ENCODE peak calls at places on chromosomes 5 and 9, in five cellular contexts. C is hepatocyte, A is uterus, F is HCT116, T is endodermal cell. E is an unnamed sample.
A peak's percentile ranks its signal among the peaks of the same experiment; 100 is the strongest.

GRCh38 chr5:135052511-135053145 is 18.6 kb upstream of the PITX1 start:
- DNase-seq in C (no peak), F (no peak), A (no peak), T (no peak), E (no peak)

GRCh38 chr9:98584059-98584458 is 124.7 kb downstream of the GABBR2 start:
- DNase-seq in T (peak; percentile 28), A (no peak), F (no peak), C (no peak), E (no peak)

GRCh38 chr9:126326228-126327015 is at the start of gene MVB12B:
- DNase-seq in F (no peak), C (peak; percentile 73), A (peak; percentile 34), T (peak; percentile 73), E (peak; percentile 82)

GRCh38 chr9:36479086-36479485 is 79.0 kb upstream of the RNF38 start:
- DNase-seq in C (no peak), T (no peak), A (no peak), F (no peak), E (no peak)

GRCh38 chr5:68554566-68555279 is 339.2 kb downstream of the PIK3R1 start:
- DNase-seq in A (peak; percentile 79), C (peak; percentile 41), F (peak; percentile 16), T (peak; percentile 66), E (no peak)

GRCh38 chr5:139764250-139764791 is 31.3 kb upstream of the PSD2 start:
- DNase-seq in T (peak; percentile 81), A (no peak), F (no peak), C (peak; percentile 60), E (no peak)

GRCh38 chr5:72480836-72481235 is 26.4 kb downstream of the ZNF366 start:
- DNase-seq in A (no peak), C (peak; percentile 59), T (no peak), F (no peak), E (no peak)

GRCh38 chr9:128078504-128079434 is 10.7 kb downstream of the SLC25A25 start:
- DNase-seq in T (peak; percentile 63), C (peak; percentile 79), A (no peak), F (peak; percentile 79), E (no peak)

GRCh38 chr9:100595391-100596199 is 17.7 kb downstream of the CAVIN4 start:
- DNase-seq in A (no peak), T (peak; percentile 78), C (peak; percentile 77), F (peak; percentile 44), E (peak; percentile 47)

GRCh38 chr5:59436364-59437158 is 457.0 kb downstream of the PDE4D start:
- DNase-seq in A (no peak), C (no peak), T (no peak), F (no peak), E (no peak)

GRCh38 chr5:113221294-113222176 is 213.3 kb downstream of the TSSK1B start:
- DNase-seq in A (no peak), C (no peak), T (peak; percentile 30), F (no peak), E (no peak)

GRCh38 chr5:14440598-14441401 is 140.8 kb upstream of the OTULINL start:
- DNase-seq in A (peak; percentile 71), F (no peak), C (peak; percentile 64), T (peak; percentile 44), E (no peak)

GRCh38 chr5:157743163-157744054 is at the start of gene LSM11:
- DNase-seq in F (peak; percentile 66), T (peak; percentile 97), C (peak; percentile 94), A (peak; percentile 93), E (peak; percentile 96)

GRCh38 chr5:132714456-132715307 is 22.7 kb downstream of the KIF3A start:
- DNase-seq in A (no peak), T (no peak), F (no peak), C (no peak), E (no peak)

GRCh38 chr9:134944351-134944802 is 26.7 kb upstream of the FCN1 start:
- DNase-seq in C (peak; percentile 47), A (peak; percentile 39), T (peak; percentile 76), F (no peak), E (no peak)

GRCh38 chr9:87656485-87656884 is 69.4 kb upstream of the CTSL start:
- DNase-seq in A (no peak), T (no peak), C (no peak), F (no peak), E (no peak)

DNA sequence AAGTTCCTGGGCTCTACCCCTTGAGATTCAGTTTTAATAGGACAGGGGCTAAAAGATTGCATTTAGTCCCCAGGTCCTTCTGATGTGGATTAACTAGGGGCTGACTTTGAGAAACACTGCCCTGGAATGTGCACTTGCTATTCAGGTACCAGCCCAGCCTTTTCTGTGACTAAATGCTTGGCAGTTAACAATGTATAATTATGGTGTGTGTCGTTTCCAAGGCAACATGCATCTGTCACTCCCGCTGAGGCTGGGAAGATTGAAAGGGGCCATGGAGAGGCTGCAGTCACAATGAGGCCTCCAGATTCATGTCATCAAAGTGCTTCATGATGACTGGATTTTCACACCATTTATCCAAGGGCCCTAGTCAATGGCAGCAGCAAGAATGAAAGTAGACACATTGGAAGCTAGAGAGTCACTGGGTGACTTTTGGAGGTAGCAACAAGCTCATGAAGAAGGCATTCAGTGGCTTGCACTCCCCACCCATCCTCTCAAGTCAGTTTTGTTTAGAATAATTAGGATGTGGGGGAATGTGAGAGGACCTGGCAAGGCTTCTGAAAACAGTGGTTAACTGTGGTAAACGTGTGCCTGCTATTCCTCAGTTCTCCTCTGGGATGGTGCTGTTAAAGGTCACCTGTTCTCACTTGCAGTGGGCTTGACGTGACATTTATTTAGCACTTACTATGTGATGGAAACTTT is 28.3 kb downstream of the RAI14 start:
- DNase-seq in A (no peak), F (peak; percentile 24), C (peak; percentile 75), T (peak; percentile 81), E (no peak)
- TF ChIP-seq CTCF in A (no peak), F (peak; percentile 33), C (no peak), T (peak; percentile 64), E (no peak)

DNA sequence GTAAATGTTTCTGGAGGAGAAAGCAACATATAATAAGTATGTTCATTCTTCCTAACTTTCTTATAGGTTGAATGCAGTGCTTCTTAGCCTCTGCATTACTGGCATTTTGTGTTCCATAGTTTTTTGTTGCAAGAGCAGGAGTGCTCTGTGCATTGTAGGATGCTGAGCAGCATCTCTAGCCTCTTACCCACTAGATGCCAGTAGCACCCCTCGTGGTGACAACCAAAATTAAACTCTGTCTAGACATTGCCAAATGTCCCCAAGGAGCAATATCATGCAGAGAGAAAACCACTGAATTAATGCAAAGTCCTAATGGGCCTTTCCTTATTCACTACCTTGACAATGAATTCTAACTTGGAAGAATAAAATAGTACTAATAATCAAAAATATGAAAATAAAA is 147.0 kb downstream of the GLIS3 start:
- DNase-seq in A (no peak), T (no peak), F (no peak), C (no peak), E (no peak)
- TF ChIP-seq CTCF in A (no peak), T (peak; percentile 41), F (peak; percentile 34), C (no peak), E (no peak)

DNA sequence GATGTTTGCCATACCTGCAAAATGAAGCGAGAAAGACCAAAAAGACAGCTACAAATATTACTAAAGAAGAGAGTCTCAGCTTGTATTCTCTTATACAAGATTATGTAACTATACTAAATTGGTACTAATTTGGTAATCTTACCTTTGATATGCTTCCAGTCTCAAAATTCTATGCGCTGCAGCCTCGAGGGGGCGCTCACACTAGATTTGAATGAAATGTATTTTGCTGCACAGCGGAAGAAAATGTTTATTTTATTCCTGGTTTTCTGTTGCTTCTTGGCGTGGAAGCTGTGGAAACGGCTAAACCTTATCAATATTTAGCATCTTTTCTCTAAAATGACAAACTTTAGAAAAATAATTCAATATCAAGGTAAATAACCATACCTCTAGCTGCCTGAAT is 267.0 kb upstream of the NUDT12 start:
- DNase-seq in A (no peak), F (no peak), T (peak; percentile 71), C (no peak), E (no peak)
- TF ChIP-seq CTCF in A (no peak), F (peak; percentile 80), T (peak; percentile 88), C (peak; percentile 29), E (no peak)

DNA sequence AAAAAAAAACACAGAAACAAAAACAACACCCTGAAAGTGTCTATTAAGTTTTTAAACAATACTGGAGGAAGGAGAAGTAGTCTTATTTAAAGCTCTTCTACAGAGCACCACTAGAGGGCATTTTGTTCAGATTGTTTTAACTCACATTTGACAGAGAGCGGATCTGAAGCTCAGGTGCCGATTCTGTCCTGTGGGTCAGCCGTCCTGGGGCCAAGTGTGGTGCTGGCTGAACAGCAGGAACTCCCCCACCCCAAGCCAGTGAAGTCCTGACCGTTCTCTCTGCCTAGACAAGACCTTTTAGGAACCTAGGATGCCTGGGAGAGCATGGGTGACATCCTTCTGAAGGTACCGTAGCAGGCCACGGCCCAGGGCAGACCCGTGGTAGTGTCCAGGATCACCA is 3.9 kb downstream of the EXOC3 start:
- DNase-seq in A (no peak), C (peak; percentile 63), T (peak; percentile 54), F (peak; percentile 24), E (peak; percentile 78)
- TF ChIP-seq CTCF in A (no peak), C (peak; percentile 64), T (peak; percentile 80), F (peak; percentile 51), E (peak; percentile 18)

GRCh38 chr5:149966901-149967419 is 6.4 kb downstream of the SLC26A2 start:
- DNase-seq in C (no peak), F (no peak), A (no peak), T (no peak), E (no peak)
- TF ChIP-seq CTCF in C (no peak), F (no peak), A (no peak), T (no peak), E (no peak)

GRCh38 chr9:33264473-33265177 is at the start of the genes BAG1 and CHMP5:
- DNase-seq in A (peak; percentile 100), C (peak; percentile 100), F (peak; percentile 98), T (peak; percentile 100), E (peak; percentile 99)
- TF ChIP-seq CTCF in A (peak; percentile 33), C (peak; percentile 51), F (peak; percentile 43), T (peak; percentile 51), E (no peak)

DNA sequence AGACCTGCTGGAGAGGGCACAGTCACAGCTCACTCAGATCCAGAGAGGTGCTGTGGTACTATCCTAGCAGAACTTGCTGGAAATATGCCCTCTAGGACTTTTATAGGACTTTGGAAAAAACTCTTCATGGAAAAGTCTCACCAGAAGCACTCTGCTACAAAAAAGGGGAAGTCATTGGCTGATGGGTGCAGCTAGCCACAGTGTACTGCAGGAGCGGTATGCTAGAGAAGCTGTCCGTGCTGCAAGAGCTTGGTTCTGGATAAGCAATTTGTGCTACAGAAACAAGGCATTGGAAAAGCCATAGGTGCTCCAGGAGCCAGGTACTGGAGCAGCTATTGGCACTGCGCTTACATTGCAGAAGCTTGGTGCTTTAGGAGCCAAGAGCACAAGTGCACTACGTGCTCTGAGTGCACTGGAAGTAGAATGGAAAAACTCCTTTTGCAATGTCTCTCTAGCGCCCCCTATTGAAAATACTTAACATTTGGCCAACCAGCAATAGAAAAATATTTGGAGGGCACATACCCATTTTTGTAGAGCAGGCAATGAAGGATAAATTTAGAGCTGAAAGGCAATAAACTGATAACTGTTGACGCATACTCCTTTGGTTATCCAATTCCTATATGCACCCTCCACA is 83.4 kb downstream of the MEGF10 start:
- DNase-seq in A (no peak), F (no peak), T (no peak), C (no peak), E (no peak)
- TF ChIP-seq CTCF in A (no peak), F (peak; percentile 33), T (peak; percentile 75), C (no peak), E (peak; percentile 8)

DNA sequence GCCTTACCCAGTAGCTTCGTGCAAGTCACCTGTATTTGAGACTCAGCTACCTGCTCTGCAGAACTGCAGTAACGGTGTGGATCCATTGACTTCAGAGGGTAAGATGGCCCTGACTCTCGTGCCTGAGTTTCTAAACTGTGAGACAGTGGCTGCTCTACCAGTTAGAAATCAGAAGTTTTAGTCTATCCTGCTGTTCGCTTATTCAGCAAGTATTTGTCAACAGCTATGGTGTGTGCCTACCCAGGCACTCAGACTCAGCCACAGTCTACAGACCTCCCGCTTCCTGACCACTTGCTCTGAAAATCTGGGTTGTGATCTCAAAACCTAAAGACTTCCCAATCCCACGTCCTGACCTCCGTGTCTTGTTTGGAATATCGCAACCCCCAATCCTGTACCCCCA is 13.5 kb downstream of the AQP3 start:
- DNase-seq in T (no peak), F (no peak), A (no peak), C (no peak), E (no peak)
- TF ChIP-seq CTCF in T (no peak), F (no peak), A (no peak), C (no peak), E (no peak)

E was measured in GM13976.